ENCODE peak calls at places on chromosomes 11 and 22, in eight cellular contexts. W, V, X, I, Z, S, N and J are unnamed samples.

GRCh38 chr22:22109693-22110466 is 127.3 kb upstream of the TOP3B start:
- DNase-seq in I (no peak), S (no peak), Z (no peak), V (no peak), W (no peak), N (no peak), X (no peak), J (no peak)

GRCh38 chr22:37010174-37010573 is 9.1 kb downstream of the TST start:
- DNase-seq in I (no peak), W (no peak), S (peak), V (no peak), N (no peak), Z (no peak), X (no peak), J (no peak)

GRCh38 chr11:120565436-120566155 is 54.0 kb downstream of the GRIK4 start:
- DNase-seq in Z (no peak), W (no peak), I (peak), X (no peak), V (no peak), N (no peak), S (no peak), J (no peak)

GRCh38 chr11:18393581-18394299 is 623 bp upstream of the LDHA start:
- DNase-seq in W (peak), Z (no peak), I (no peak), X (no peak), N (no peak), V (no peak), S (peak), J (no peak)

GRCh38 chr11:83157755-83158473 is 983 bp downstream of the PCF11 start:
- DNase-seq in W (peak), S (peak), Z (peak), N (peak), V (peak), I (peak), X (peak), J (peak)

GRCh38 chr11:3644817-3645235 is at the start of gene ART1:
- DNase-seq in V (no peak), X (no peak), S (no peak), N (no peak), Z (peak), W (no peak), I (no peak), J (no peak)

GRCh38 chr11:132977241-132977640 is 555.1 kb downstream of the OPCML start:
- DNase-seq in S (no peak), V (no peak), W (no peak), I (no peak), X (no peak), N (peak), Z (no peak), J (no peak)

GRCh38 chr11:102473543-102473942 is 21.0 kb upstream of the TMEM123 start:
- DNase-seq in N (no peak), Z (peak), X (no peak), S (peak), W (peak), I (no peak), V (peak), J (no peak)

GRCh38 chr22:50118129-50118528 is 28.3 kb downstream of the MOV10L1 start:
- DNase-seq in I (no peak), Z (no peak), V (no peak), S (no peak), N (no peak), X (no peak), W (no peak), J (no peak)

GRCh38 chr11:111765984-111766833 is at the start of gene PPP2R1B:
- DNase-seq in I (peak), V (peak), W (peak), Z (peak), N (peak), X (peak), S (peak), J (peak)

GRCh38 chr11:123616505-123617198 is 37.8 kb downstream of the SCN3B start:
- DNase-seq in X (no peak), I (peak), Z (no peak), W (no peak), N (no peak), V (no peak), S (peak), J (no peak)

GRCh38 chr22:19203839-19204238 is 25.3 kb upstream of the SLC25A1 start:
- DNase-seq in S (no peak), V (no peak), Z (peak), I (no peak), N (no peak), X (no peak), W (no peak), J (no peak)

GRCh38 chr11:85811624-85812023 is 683 bp upstream of the SYTL2 start:
- DNase-seq in Z (no peak), I (no peak), S (no peak), X (no peak), V (no peak), W (no peak), N (no peak), J (no peak)

GRCh38 chr22:22558972-22559603 is at the start of gene PRAME:
- DNase-seq in X (peak), W (peak), S (peak), I (peak), Z (peak), N (peak), V (peak), J (peak)

GRCh38 chr11:7353100-7353499 is 101.4 kb downstream of the SYT9 start:
- DNase-seq in Z (peak), W (peak), I (no peak), X (no peak), N (peak), S (no peak), V (peak), J (no peak)

GRCh38 chr11:101436511-101437142 is 147.2 kb downstream of the TRPC6 start:
- DNase-seq in V (no peak), I (peak), W (peak), X (no peak), N (peak), S (no peak), Z (peak), J (no peak)

GRCh38 chr11:78110830-78111229 is 28.6 kb downstream of the ALG8 start:
- DNase-seq in Z (no peak), I (peak), W (no peak), N (no peak), X (no peak), S (no peak), V (no peak), J (no peak)

GRCh38 chr11:68413591-68413999 is 47.0 kb upstream of the PPP6R3 start:
- DNase-seq in I (no peak), X (no peak), V (no peak), S (no peak), W (no peak), Z (no peak), N (no peak), J (no peak)

GRCh38 chr22:35457729-35458546 is 58.0 kb downstream of the MCM5 start:
- DNase-seq in I (no peak), X (no peak), S (no peak), W (no peak), N (peak), Z (no peak), V (no peak), J (no peak)

GRCh38 chr11:75245356-75246005 is 4.9 kb downstream of the TPBGL start:
- DNase-seq in S (no peak), V (no peak), W (no peak), N (no peak), X (no peak), I (no peak), Z (no peak), J (no peak)

GRCh38 chr11:76747428-76747979 is 35.7 kb upstream of the TSKU start:
- DNase-seq in X (no peak), V (no peak), N (no peak), Z (no peak), I (no peak), W (no peak), S (no peak), J (no peak)